ENCODE peak calls at places on chromosome 12, in ten cellular contexts. Z is mammary epithelial cell, O is RWPE1, G is suprapubic skin, K is brain microvascular endothelial cell, Q is heart right ventricle, P is lower lobe of right lung, F is tibial artery, M is aorta, X is heart left ventricle. I is an unnamed sample.

GRCh38 chr12:56221233-56221756 is 427 bp downstream of the RNF41 start:
- DNase-seq in Z (peak), O (peak), G (no peak), K (peak), Q (peak), P (peak), F (peak), M (peak), X (peak), I (peak)

GRCh38 chr12:97131220-97131981 is 224.3 kb downstream of the NEDD1 start:
- DNase-seq in Z (no peak), O (no peak), G (no peak), K (no peak), Q (no peak), P (no peak), F (no peak), M (no peak), X (no peak), I (no peak)

GRCh38 chr12:132460571-132460970 is 29.4 kb upstream of the FBRSL1 start:
- DNase-seq in Z (no peak), O (no peak), G (no peak), K (no peak), Q (no peak), P (no peak), F (no peak), M (no peak), X (peak), I (no peak)

GRCh38 chr12:115763982-115764621 is 513.4 kb downstream of the MED13L start:
- DNase-seq in Z (no peak), O (no peak), G (no peak), K (no peak), Q (no peak), P (no peak), F (no peak), M (no peak), X (no peak), I (no peak)

GRCh38 chr12:80269953-80270552 is 170.7 kb downstream of the OTOGL start:
- DNase-seq in Z (peak), O (peak), G (no peak), K (peak), Q (no peak), P (no peak), F (no peak), M (no peak), X (no peak), I (no peak)

GRCh38 chr12:45401008-45401407 is 185.1 kb downstream of the ANO6 start:
- DNase-seq in Z (no peak), O (no peak), G (no peak), K (no peak), Q (no peak), P (no peak), F (no peak), M (no peak), X (no peak), I (no peak)

GRCh38 chr12:74641262-74641661 is 103.6 kb downstream of the ATXN7L3B start:
- DNase-seq in Z (no peak), O (no peak), G (no peak), K (no peak), Q (no peak), P (no peak), F (no peak), M (no peak), X (no peak), I (no peak)

GRCh38 chr12:96452271-96452922 is 37.0 kb upstream of the CFAP54 start:
- DNase-seq in Z (no peak), O (no peak), G (no peak), K (no peak), Q (no peak), P (no peak), F (no peak), M (no peak), X (no peak), I (no peak)

GRCh38 chr12:3293013-3293412 is 198.0 kb upstream of the PRMT8 start:
- DNase-seq in Z (no peak), O (no peak), G (no peak), K (no peak), Q (no peak), P (no peak), F (no peak), M (no peak), X (no peak), I (no peak)

GRCh38 chr12:101670007-101670671 is 27.3 kb upstream of the CHPT1 start:
- DNase-seq in Z (peak), O (no peak), G (no peak), K (peak), Q (no peak), P (no peak), F (peak), M (no peak), X (no peak), I (no peak)

GRCh38 chr12:97127061-97127460 is 220.0 kb downstream of the NEDD1 start:
- DNase-seq in Z (no peak), O (no peak), G (no peak), K (no peak), Q (no peak), P (no peak), F (no peak), M (no peak), X (no peak), I (no peak)

GRCh38 chr12:124005736-124006581 is 32.9 kb downstream of the ZNF664 start:
- DNase-seq in Z (no peak), O (no peak), G (no peak), K (no peak), Q (no peak), P (no peak), F (no peak), M (no peak), X (no peak), I (no peak)

GRCh38 chr12:16605666-16606116 is 271 bp downstream of the LMO3 start:
- DNase-seq in Z (peak), O (no peak), G (no peak), K (no peak), Q (no peak), P (peak), F (peak), M (no peak), X (no peak), I (no peak)

GRCh38 chr12:89507015-89507824 is 17.4 kb downstream of the GALNT4 start:
- DNase-seq in Z (no peak), O (no peak), G (no peak), K (no peak), Q (no peak), P (no peak), F (no peak), M (no peak), X (no peak), I (no peak)

GRCh38 chr12:113424915-113425823 is 3.0 kb downstream of the SDSL start:
- DNase-seq in Z (peak), O (peak), G (no peak), K (peak), Q (peak), P (peak), F (peak), M (peak), X (peak), I (peak)

GRCh38 chr12:113425960-113426453 is 3.8 kb downstream of the SDSL start:
- DNase-seq in Z (no peak), O (no peak), G (no peak), K (no peak), Q (no peak), P (peak), F (no peak), M (no peak), X (no peak), I (no peak)

GRCh38 chr12:113420996-113421595 is 1.1 kb upstream of the SDSL start:
- DNase-seq in Z (no peak), O (no peak), G (no peak), K (no peak), Q (no peak), P (peak), F (no peak), M (no peak), X (no peak), I (no peak)

GRCh38 chr12:113422030-113422900 is at the start of gene SDSL:
- DNase-seq in Z (peak), O (peak), G (no peak), K (peak), Q (peak), P (peak), F (peak), M (peak), X (peak), I (peak)

DNA sequence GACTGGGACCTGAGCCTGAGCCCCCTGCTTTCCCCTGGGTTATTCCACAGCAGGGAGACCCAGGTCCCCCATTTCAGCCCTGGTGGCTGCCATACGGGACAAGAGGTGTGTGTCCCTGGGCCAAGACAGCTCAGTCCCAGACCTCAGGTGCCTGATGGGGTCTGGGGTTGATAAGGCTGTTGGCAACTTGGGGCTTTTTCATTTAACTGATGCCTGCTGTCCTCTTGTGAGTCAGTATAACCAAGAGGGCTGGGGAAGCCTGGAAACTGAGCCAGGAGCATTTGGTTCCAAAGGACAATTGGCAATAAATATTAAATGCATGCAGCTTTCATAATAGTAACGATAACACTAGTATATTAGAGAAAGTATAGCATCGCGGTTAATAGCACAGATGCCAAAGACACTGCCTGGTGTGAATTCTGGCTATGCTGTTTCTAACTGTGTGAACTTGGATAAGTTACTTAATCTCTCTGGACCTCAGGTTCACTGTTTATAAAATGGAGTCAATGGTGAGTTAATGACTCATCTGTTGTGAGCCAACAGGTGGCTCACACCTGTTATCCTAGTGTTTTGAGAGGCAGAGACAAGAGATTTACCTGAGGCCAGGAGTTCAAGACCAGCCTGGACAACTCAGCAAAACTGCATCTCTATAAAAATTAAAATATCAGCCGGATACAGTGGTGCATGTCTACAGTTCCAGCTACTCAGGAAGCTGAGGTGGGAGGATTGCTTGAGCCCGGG is 919 bp downstream of the SDSL start:
- DNase-seq in Z (peak), O (no peak), G (no peak), K (no peak), Q (no peak), P (peak), F (no peak), M (no peak), X (no peak), I (no peak)
- H3K27ac ChIP-seq in Z (peak), O (peak), G (no peak), K (no peak), Q (no peak), P (peak), F (peak), M (no peak), X (no peak), I (no peak)

GRCh38 chr12:26319511-26319910 is 124.1 kb downstream of the SSPN start:
- DNase-seq in Z (peak), O (peak), G (peak), K (peak), Q (no peak), P (peak), F (peak), M (peak), X (peak), I (peak)

GRCh38 chr12:26318661-26319068 is 123.3 kb downstream of the SSPN start:
- DNase-seq in Z (peak), O (peak), G (peak), K (peak), Q (peak), P (peak), F (peak), M (peak), X (peak), I (peak)

DNA sequence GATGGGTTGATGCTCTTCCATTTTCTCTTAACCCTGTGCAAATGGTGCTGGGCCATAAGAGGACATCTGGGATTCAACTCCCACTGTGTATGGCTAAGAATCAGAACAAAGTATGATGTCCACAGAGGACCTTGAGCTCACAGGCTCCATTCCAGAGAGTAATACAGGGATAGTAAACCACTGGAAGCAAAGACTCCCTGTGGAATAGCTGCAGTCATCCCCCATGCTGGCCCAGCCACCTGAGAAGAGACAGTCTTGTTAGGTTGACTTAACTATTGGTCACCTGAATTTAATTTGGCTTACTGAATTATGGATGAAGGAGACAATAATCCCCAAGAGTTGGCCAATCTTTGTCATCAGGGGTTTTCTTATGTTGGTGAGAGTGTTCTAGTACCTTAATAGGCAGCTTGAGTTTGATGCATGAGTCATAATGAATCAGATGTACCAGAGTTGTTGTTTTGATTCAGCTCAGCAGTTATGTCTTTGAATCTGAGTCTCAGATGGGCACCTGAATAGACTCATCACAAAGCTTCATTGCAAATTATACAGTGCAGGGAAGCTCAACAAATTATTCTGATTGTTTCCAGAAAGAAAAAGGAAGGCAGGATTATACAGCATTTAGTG is 122.7 kb downstream of the SSPN start:
- DNase-seq in Z (peak), O (peak), G (no peak), K (peak), Q (no peak), P (no peak), F (no peak), M (no peak), X (no peak), I (peak)
- H3K27ac ChIP-seq in Z (peak), O (peak), G (peak), K (peak), Q (no peak), P (no peak), F (no peak), M (no peak), X (no peak), I (peak)

GRCh38 chr12:4307593-4308333 is 13.2 kb upstream of the TIGAR start:
- DNase-seq in Z (peak), O (peak), G (no peak), K (peak), Q (peak), P (peak), F (peak), M (no peak), X (no peak), I (peak)
- H3K27ac ChIP-seq in Z (no peak), O (no peak), G (no peak), K (no peak), Q (peak), P (no peak), F (no peak), M (no peak), X (peak), I (no peak)

GRCh38 chr12:720231-720941 is 32.0 kb upstream of the WNK1 start:
- DNase-seq in Z (no peak), O (no peak), G (no peak), K (no peak), Q (no peak), P (no peak), F (no peak), M (no peak), X (no peak), I (no peak)

GRCh38 chr12:726281-727140 is 25.9 kb upstream of the WNK1 start:
- DNase-seq in Z (peak), O (peak), G (no peak), K (no peak), Q (no peak), P (no peak), F (no peak), M (no peak), X (no peak), I (no peak)

GRCh38 chr12:727321-727720 is 25.1 kb upstream of the WNK1 start:
- DNase-seq in Z (no peak), O (no peak), G (no peak), K (peak), Q (no peak), P (no peak), F (no peak), M (no peak), X (no peak), I (no peak)

GRCh38 chr12:725076-725475 is 27.3 kb upstream of the WNK1 start:
- DNase-seq in Z (no peak), O (no peak), G (no peak), K (no peak), Q (no peak), P (no peak), F (no peak), M (no peak), X (no peak), I (no peak)

DNA sequence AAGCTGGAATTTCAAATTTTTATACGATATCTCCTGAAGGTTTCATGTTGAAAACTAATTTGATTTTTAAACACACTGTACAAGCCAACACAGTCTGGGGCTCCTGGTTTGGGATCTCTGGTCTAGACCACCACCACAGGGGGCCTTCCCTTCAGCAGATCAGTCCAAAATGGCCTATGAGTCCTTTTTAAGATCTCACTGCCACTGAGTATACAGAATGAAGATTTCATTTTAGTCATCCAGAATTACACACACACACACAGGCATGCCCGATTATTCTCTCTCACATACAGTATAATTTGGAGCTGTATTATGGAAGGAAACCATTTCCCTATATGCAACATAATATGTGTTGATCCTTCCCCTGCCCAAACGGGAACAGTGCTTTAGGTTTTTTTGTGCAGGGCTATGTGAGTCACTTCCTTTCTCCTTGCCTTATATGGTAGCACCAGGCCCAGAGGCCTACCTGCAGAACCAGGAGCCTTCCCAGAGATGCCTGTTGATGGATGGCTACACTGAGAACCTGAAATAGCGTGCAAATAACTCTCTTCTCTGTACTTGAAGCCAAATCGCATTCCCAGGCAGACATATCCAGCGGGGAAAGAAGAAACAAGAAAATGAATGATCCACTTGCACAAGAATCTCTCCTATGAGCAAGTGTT is 28.1 kb upstream of the WNK1 start:
- DNase-seq in Z (peak), O (peak), G (no peak), K (no peak), Q (no peak), P (no peak), F (no peak), M (no peak), X (no peak), I (no peak)
- H3K27ac ChIP-seq in Z (no peak), O (no peak), G (no peak), K (no peak), Q (no peak), P (no peak), F (no peak), M (no peak), X (no peak), I (no peak)

DNA sequence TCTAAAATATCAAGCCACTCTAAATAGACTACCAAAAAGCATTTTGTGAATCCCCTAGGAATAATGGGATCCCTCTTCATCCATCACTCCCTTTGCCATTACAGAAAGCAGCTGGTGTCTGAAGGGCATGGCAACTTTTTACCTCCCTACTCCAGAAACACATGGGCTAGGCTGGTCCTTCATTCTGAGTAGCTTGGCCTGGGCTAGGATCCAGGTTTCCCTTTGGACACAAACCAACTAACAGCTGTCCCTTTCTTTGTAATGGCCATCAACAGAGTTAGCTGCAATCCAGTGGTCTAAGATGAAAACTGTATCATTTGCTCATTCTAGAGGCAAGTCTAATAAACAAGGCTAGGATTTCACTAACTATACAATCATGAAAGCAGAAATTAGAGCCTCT is 7.4 kb downstream of the GRIN2B start:
- DNase-seq in Z (no peak), O (no peak), G (no peak), K (no peak), Q (no peak), P (no peak), F (no peak), M (no peak), X (no peak), I (no peak)
- H3K27ac ChIP-seq in Z (no peak), O (no peak), G (no peak), K (no peak), Q (no peak), P (no peak), F (no peak), M (no peak), X (no peak), I (no peak)

GRCh38 chr12:57934804-57935203 is 6.6 kb upstream of the ATP23 start:
- DNase-seq in Z (no peak), O (no peak), G (no peak), K (no peak), Q (no peak), P (no peak), F (no peak), M (no peak), X (no peak), I (no peak)
- H3K27ac ChIP-seq in Z (no peak), O (no peak), G (no peak), K (no peak), Q (no peak), P (no peak), F (no peak), M (no peak), X (no peak), I (peak)

GRCh38 chr12:32021346-32021773 is 62.1 kb downstream of the RESF1 start:
- DNase-seq in Z (no peak), O (no peak), G (no peak), K (no peak), Q (no peak), P (no peak), F (no peak), M (no peak), X (no peak), I (no peak)
- H3K27ac ChIP-seq in Z (no peak), O (no peak), G (no peak), K (no peak), Q (no peak), P (no peak), F (no peak), M (no peak), X (no peak), I (no peak)

GRCh38 chr12:49750994-49751393 is 9.6 kb downstream of the TMBIM6 start:
- DNase-seq in Z (no peak), O (no peak), G (no peak), K (no peak), Q (no peak), P (no peak), F (no peak), M (no peak), X (no peak), I (no peak)

GRCh38 chr12:49748800-49749199 is 7.4 kb downstream of the TMBIM6 start:
- DNase-seq in Z (no peak), O (no peak), G (no peak), K (no peak), Q (no peak), P (no peak), F (no peak), M (no peak), X (no peak), I (no peak)

GRCh38 chr12:49744363-49744885 is 3.1 kb downstream of the TMBIM6 start:
- DNase-seq in Z (no peak), O (no peak), G (no peak), K (no peak), Q (no peak), P (no peak), F (no peak), M (no peak), X (no peak), I (no peak)

GRCh38 chr12:49748306-49748705 is 6.9 kb downstream of the TMBIM6 start:
- DNase-seq in Z (no peak), O (no peak), G (no peak), K (no peak), Q (no peak), P (no peak), F (no peak), M (no peak), X (no peak), I (peak)

GRCh38 chr12:49750027-49750977 is 8.9 kb downstream of the TMBIM6 start:
- DNase-seq in Z (peak), O (peak), G (no peak), K (peak), Q (no peak), P (no peak), F (no peak), M (no peak), X (no peak), I (no peak)
- H3K27ac ChIP-seq in Z (peak), O (peak), G (no peak), K (no peak), Q (peak), P (no peak), F (no peak), M (no peak), X (peak), I (peak)